ENCODE peak calls at places on chromosomes 7 and 10, in ten cellular contexts. J is Calu3, C is brain microvascular endothelial cell, T is adrenal gland, Z is epithelial cell of esophagus, S is foreskin fibroblast, V is A549, A is WERI-Rb-1, L is AG09309, W is colonic mucosa. Y is an unnamed sample.

GRCh38 chr7:138407792-138408191 is 52.3 kb upstream of the TRIM24 start:
- DNase-seq in J (no peak), C (no peak), T (no peak), Z (no peak), S (no peak), V (no peak), A (no peak), L (no peak), W (no peak), Y (no peak)

GRCh38 chr7:1719913-1720312 is 49.8 kb downstream of the ELFN1 start:
- DNase-seq in J (no peak), C (no peak), T (no peak), Z (no peak), S (no peak), V (no peak), A (no peak), L (no peak), W (no peak), Y (no peak)

GRCh38 chr10:124087672-124088634 is 5.4 kb downstream of the CHST15 start:
- DNase-seq in J (peak; percentile 42), C (no peak), T (no peak), Z (peak; percentile 77), S (no peak), V (no peak), A (no peak), L (no peak), W (peak; percentile 77), Y (no peak)

GRCh38 chr7:20306499-20306946 is 24.2 kb upstream of the ITGB8 start:
- DNase-seq in J (no peak), C (peak; percentile 32), T (no peak), Z (no peak), S (no peak), V (no peak), A (no peak), L (no peak), W (no peak), Y (no peak)

GRCh38 chr10:78248651-78249464 is 215.2 kb downstream of the RPS24 start:
- DNase-seq in J (no peak), C (no peak), T (no peak), Z (no peak), S (peak; percentile 68), V (no peak), A (no peak), L (peak; percentile 78), W (peak; percentile 20), Y (no peak)

GRCh38 chr7:41051525-41051924 is 651.4 kb downstream of the INHBA start:
- DNase-seq in J (no peak), C (no peak), T (no peak), Z (no peak), S (no peak), V (no peak), A (no peak), L (no peak), W (no peak), Y (no peak)

GRCh38 chr10:128028508-128029279 is 97.5 kb downstream of the MKI67 start:
- DNase-seq in J (no peak), C (no peak), T (no peak), Z (no peak), S (no peak), V (no peak), A (peak; percentile 56), L (no peak), W (no peak), Y (no peak)

GRCh38 chr10:123535386-123535785 is 130.8 kb upstream of the GPR26 start:
- DNase-seq in J (no peak), C (no peak), T (no peak), Z (no peak), S (no peak), V (no peak), A (no peak), L (no peak), W (no peak), Y (no peak)

GRCh38 chr10:5143137-5143536 is 41.8 kb downstream of the AKR1C8 start:
- DNase-seq in J (no peak), C (no peak), T (no peak), Z (no peak), S (no peak), V (no peak), A (no peak), L (no peak), W (no peak), Y (no peak)

GRCh38 chr7:128221929-128222403 is 19.1 kb upstream of the LEP start:
- DNase-seq in J (peak; percentile 60), C (peak; percentile 20), T (no peak), Z (peak; percentile 80), S (peak; percentile 69), V (peak; percentile 57), A (no peak), L (peak; percentile 13), W (no peak), Y (no peak)

GRCh38 chr7:28272461-28272877 is 91.9 kb upstream of the JAZF1 start:
- DNase-seq in J (peak; percentile 24), C (peak; percentile 47), T (peak; percentile 75), Z (peak; percentile 24), S (peak; percentile 43), V (peak; percentile 43), A (peak; percentile 67), L (peak; percentile 18), W (peak; percentile 29), Y (peak; percentile 30)
- TF ChIP-seq CTCF in J (peak; percentile 44), C (peak; percentile 91), T (peak; percentile 65), Z (peak; percentile 43), S (peak; percentile 86), V (peak; percentile 38), A (peak; percentile 50), L (peak; percentile 85), W (peak; percentile 35), Y (no peak)

DNA sequence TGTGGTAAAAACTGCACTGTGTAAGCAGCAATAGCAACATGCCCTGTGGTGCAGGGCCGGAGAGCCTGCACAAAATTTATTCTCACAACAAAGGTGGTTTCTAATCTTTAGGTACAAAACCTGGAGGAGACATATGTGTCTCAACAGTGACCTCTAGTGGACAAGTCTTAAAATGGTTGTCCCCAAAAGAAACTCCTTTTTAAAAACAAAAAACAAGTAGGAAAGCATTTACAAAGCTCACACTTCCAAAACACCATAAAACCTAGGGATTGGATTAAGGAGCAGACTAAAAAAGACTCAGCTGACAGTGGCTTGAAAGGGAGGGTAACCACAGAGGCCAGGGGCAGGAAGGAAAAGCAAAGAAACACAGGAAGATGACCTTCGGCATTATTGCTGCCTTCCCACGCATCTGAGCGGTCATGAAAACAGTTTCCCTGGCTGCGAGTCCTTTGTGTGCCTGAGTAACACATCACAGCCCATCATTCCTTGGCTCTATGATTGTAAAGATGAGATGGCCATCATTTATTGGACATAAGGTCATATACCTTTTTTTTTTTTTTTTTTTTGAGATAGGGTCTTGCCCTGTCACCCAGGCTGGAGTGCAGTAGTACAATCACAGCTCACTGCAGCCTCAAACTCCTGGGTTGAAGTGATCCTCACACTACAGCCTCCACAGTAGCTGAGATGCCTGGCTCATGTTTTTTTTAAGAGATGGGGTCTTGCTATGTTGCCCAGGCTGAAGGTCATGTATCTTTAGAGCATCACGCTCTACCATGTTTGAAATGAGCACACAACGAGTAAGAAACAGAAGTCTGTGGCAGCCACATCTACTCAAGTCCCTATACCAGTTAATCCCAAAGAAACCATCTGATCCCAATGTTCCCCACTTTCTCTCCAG is 39.5 kb downstream of the RSU1 start:
- DNase-seq in J (peak; percentile 8), C (peak; percentile 62), T (peak; percentile 67), Z (peak; percentile 61), S (peak; percentile 18), V (peak; percentile 53), A (peak; percentile 8), L (peak; percentile 5), W (no peak), Y (no peak)
- TF ChIP-seq CTCF in J (peak; percentile 64), C (peak; percentile 55), T (peak; percentile 75), Z (peak; percentile 62), S (peak; percentile 50), V (peak; percentile 78), A (peak; percentile 23), L (peak; percentile 56), W (peak; percentile 85), Y (peak; percentile 43)

GRCh38 chr7:3165681-3166580 is 122.3 kb upstream of the CARD11 start:
- DNase-seq in J (no peak), C (no peak), T (no peak), Z (no peak), S (no peak), V (no peak), A (no peak), L (no peak), W (no peak), Y (no peak)

GRCh38 chr7:3159445-3159844 is 115.8 kb upstream of the CARD11 start:
- DNase-seq in J (peak; percentile 30), C (no peak), T (no peak), Z (no peak), S (no peak), V (no peak), A (no peak), L (no peak), W (no peak), Y (no peak)

GRCh38 chr7:3164363-3164762 is 120.7 kb upstream of the CARD11 start:
- DNase-seq in J (peak; percentile 42), C (no peak), T (no peak), Z (no peak), S (no peak), V (no peak), A (no peak), L (no peak), W (no peak), Y (no peak)

GRCh38 chr7:3159039-3159438 is 115.4 kb upstream of the CARD11 start:
- DNase-seq in J (no peak), C (no peak), T (no peak), Z (no peak), S (no peak), V (no peak), A (no peak), L (no peak), W (no peak), Y (no peak)

DNA sequence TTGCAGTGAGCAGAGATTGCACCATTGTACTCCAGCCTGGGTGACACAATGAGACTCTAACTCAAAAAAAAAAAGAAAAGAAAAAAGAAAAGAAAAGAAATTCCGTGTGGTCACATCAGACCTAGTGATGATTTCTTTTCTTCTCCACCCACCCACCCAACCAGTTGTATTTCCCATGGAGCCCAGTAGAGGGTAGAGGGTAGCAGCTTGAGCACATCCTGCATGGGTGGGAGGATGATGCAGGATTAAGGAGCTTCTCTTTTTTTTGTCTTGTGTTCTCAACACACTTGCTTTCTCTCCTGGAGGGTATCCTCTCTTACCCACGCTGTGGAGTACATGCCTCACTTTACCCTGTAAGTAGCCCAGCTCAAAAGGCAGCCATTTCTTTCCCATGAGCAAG is 118.6 kb upstream of the CARD11 start:
- DNase-seq in J (no peak), C (peak; percentile 18), T (no peak), Z (no peak), S (no peak), V (no peak), A (peak; percentile 58), L (no peak), W (no peak), Y (no peak)
- TF ChIP-seq CTCF in J (no peak), C (peak; percentile 55), T (no peak), Z (no peak), S (no peak), V (no peak), A (peak; percentile 55), L (no peak), W (no peak), Y (no peak)

DNA sequence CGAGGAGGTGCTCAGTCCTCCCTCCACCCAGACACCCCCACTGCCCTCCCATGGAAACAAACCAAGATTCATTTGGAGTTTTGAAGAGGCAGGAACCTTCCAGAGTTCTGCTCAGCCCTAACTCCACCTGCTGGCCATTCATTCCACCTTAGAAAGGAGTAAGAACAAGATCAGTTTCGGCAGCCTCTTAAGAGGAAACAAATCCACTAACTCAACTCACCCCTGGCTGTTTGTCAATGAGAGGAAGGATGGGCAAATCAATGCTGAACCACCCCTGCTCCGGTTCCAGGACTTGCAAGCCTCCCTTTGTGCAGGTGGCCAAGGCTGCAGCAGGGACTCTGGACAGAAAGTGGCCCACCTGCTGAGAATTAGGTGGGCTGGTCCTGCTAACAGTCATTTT is 26.2 kb downstream of the CCDC3 start:
- DNase-seq in J (peak; percentile 22), C (no peak), T (no peak), Z (peak; percentile 62), S (no peak), V (peak; percentile 16), A (no peak), L (no peak), W (no peak), Y (no peak)
- TF ChIP-seq CTCF in J (no peak), C (peak; percentile 38), T (no peak), Z (peak; percentile 61), S (no peak), V (peak; percentile 43), A (peak; percentile 18), L (no peak), W (no peak), Y (no peak)